ENCODE peak calls at places on chromosomes 5 and 9, in ten cellular contexts. R is breast epithelium, G is transverse colon, U is prostate gland, Z is endothelial cell of umbilical vein, K is GM23338, L is vagina, J is HepG2, N is Panc1, V is spleen. B is an unnamed sample.
A peak's percentile ranks its signal among the peaks of the same experiment; 100 is the strongest.

GRCh38 chr5:40607202-40607601 is 72.5 kb upstream of the PTGER4 start:
- DNase-seq in V (no peak), R (no peak), L (no peak), U (no peak), Z (no peak), K (no peak), J (no peak), G (no peak), N (no peak), B (no peak)

GRCh38 chr5:35822541-35822940 is 34.1 kb upstream of the IL7R start:
- DNase-seq in G (peak; percentile 18), L (no peak), J (no peak), K (no peak), N (no peak), R (no peak), V (no peak), U (no peak), Z (no peak), B (no peak)

GRCh38 chr5:113488645-113489184 is 462 bp upstream of the MCC start:
- DNase-seq in Z (no peak), L (no peak), N (no peak), J (no peak), G (no peak), R (no peak), V (no peak), K (no peak), U (no peak), B (no peak)

GRCh38 chr5:181069767-181070491 is 29.9 kb downstream of the BTNL9 start:
- DNase-seq in K (peak; percentile 89), R (no peak), U (no peak), Z (no peak), G (no peak), V (no peak), L (no peak), N (no peak), J (no peak), B (no peak)

GRCh38 chr9:136119259-136120118 is 814 bp upstream of the TMEM250 start:
- DNase-seq in N (no peak), K (peak; percentile 73), Z (peak; percentile 52), J (peak; percentile 82), G (peak; percentile 47), U (no peak), R (no peak), L (no peak), V (no peak), B (no peak)

GRCh38 chr5:15566306-15566705 is 66.3 kb downstream of the FBXL7 start:
- DNase-seq in R (no peak), N (no peak), K (no peak), G (no peak), L (no peak), U (no peak), V (no peak), Z (no peak), J (no peak), B (no peak)

GRCh38 chr5:113212244-113212920 is 222.4 kb downstream of the TSSK1B start:
- DNase-seq in J (no peak), L (no peak), Z (peak; percentile 88), V (no peak), U (no peak), R (peak; percentile 26), G (no peak), K (no peak), N (no peak), B (no peak)

GRCh38 chr5:76737131-76737556 is 21.2 kb downstream of the F2R start:
- DNase-seq in K (no peak), Z (peak; percentile 40), R (no peak), L (no peak), V (no peak), G (no peak), J (no peak), N (no peak), U (no peak), B (no peak)

GRCh38 chr9:21994526-21994995 is at the start of gene CDKN2B-AS1:
- DNase-seq in L (no peak), U (no peak), J (no peak), V (peak; percentile 93), N (no peak), R (no peak), K (peak; percentile 76), Z (peak; percentile 74), G (peak; percentile 49), B (no peak)

GRCh38 chr9:20322212-20322611 is 300.1 kb downstream of the MLLT3 start:
- DNase-seq in L (no peak), V (no peak), R (no peak), K (no peak), G (no peak), U (no peak), J (no peak), Z (no peak), N (no peak), B (no peak)

GRCh38 chr5:943201-943873 is 50.7 kb downstream of the TRIP13 start:
- DNase-seq in J (no peak), U (no peak), G (no peak), L (peak; percentile 25), N (no peak), K (no peak), R (no peak), Z (no peak), V (no peak), B (no peak)

GRCh38 chr5:3605298-3606010 is 9.8 kb downstream of the IRX1 start:
- DNase-seq in L (no peak), N (no peak), G (no peak), Z (no peak), J (no peak), R (no peak), U (no peak), V (peak; percentile 56), K (no peak), B (no peak)

GRCh38 chr5:81422671-81423070 is 28.7 kb upstream of the ACOT12 start:
- DNase-seq in L (no peak), J (peak; percentile 37), V (no peak), K (no peak), G (no peak), R (no peak), N (peak; percentile 97), Z (no peak), U (no peak), B (no peak)

GRCh38 chr9:90642570-90643539 is at the start of gene DIRAS2:
- DNase-seq in U (peak; percentile 50), L (no peak), Z (peak; percentile 30), R (peak; percentile 38), J (no peak), N (no peak), K (peak; percentile 84), G (peak; percentile 54), V (peak; percentile 80), B (no peak)

GRCh38 chr9:86434039-86434726 is 80.0 kb upstream of the TUT7 start:
- DNase-seq in K (peak; percentile 78), J (peak; percentile 39), R (peak; percentile 78), U (peak; percentile 13), V (no peak), N (no peak), Z (peak; percentile 38), G (no peak), L (no peak), B (peak; percentile 17)
- TF ChIP-seq POLR2AphosphoS5 in K (no peak), J (no peak), R (peak; percentile 69), U (no peak), V (no peak), N (no peak), Z (no peak), G (no peak), L (no peak), B (no peak)

GRCh38 chr5:179596421-179596820 is 27.1 kb downstream of the HNRNPH1 start:
- DNase-seq in U (no peak), J (no peak), N (no peak), G (no peak), V (no peak), R (no peak), Z (no peak), K (no peak), L (no peak), B (no peak)
- TF ChIP-seq POLR2AphosphoS5 in U (no peak), J (no peak), N (no peak), G (no peak), V (no peak), R (no peak), Z (no peak), K (no peak), L (no peak), B (no peak)

DNA sequence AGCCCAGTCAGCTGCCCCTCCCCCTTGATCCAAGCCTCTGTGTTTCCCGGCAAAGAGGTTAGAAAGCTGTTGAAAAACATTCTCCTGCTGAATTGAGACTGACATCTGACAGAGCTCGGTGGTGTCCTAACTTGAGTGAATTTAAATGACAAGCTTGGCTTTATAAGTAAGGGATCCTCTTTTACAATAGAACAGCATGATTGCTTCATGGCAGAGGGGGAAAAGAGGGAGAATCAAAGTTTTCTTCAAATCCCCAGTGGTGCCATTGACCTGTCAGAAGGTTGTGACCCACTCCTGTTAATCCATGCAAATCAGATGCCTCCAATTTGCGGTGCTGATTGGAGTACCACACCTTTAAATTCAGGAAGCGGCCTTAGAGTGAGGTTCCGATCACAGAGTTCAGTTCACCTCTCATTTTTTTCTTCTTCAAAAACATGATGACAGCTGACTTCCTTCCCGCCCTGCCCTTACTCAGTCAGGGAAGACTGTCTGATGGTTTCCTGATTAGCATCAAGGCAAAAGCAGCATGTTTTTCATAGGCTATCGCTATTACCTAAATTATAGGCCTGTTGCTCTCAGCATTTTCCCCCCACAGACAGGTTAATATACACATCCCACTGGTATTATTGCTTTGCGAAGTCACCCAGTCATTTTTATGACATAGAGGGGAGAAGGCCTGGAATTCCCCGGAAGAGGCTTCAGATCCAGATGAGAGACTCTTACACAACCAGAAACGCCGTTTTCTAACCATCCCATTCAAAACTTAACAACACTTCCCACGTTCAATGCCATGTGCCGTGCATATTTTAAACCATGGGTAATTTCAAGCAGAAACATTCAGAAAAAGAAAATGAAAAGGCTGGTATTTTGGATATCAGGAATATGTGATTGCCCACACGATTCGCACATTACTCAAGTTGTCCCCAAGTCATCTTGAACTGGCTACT is 141.4 kb downstream of the EBF1 start:
- DNase-seq in G (no peak), U (no peak), L (no peak), K (peak; percentile 89), N (no peak), V (no peak), Z (no peak), J (no peak), R (no peak), B (no peak)
- TF ChIP-seq POLR2AphosphoS5 in G (no peak), U (no peak), L (no peak), K (peak; percentile 71), N (no peak), V (no peak), Z (no peak), J (no peak), R (no peak), B (no peak)

GRCh38 chr9:36423196-36423595 is 23.1 kb upstream of the RNF38 start:
- DNase-seq in R (no peak), V (no peak), U (no peak), J (peak; percentile 32), L (no peak), Z (no peak), G (no peak), K (no peak), N (no peak), B (no peak)

GRCh38 chr9:36426945-36427344 is 26.9 kb upstream of the RNF38 start:
- DNase-seq in K (no peak), L (no peak), V (no peak), N (no peak), Z (no peak), R (no peak), G (no peak), J (no peak), U (no peak), B (no peak)

GRCh38 chr9:36426348-36426747 is 26.3 kb upstream of the RNF38 start:
- DNase-seq in R (no peak), V (no peak), N (no peak), L (no peak), J (no peak), U (no peak), G (no peak), K (no peak), Z (no peak), B (no peak)

GRCh38 chr9:36424289-36425055 is 24.4 kb upstream of the RNF38 start:
- DNase-seq in V (no peak), L (no peak), K (no peak), R (no peak), Z (no peak), J (peak; percentile 27), G (no peak), N (no peak), U (no peak), B (no peak)
- TF ChIP-seq POLR2AphosphoS5 in V (no peak), L (no peak), K (no peak), R (no peak), Z (no peak), J (no peak), G (no peak), N (no peak), U (no peak), B (no peak)

B was measured in GM12891.